ENCODE peak calls at places on chromosomes 13 and 19, in six cellular contexts. One of them, this sample, is unnamed.

GRCh38 chr19:14695471-14695870 is 5.6 kb downstream of the ZNF333 start:
- DNase-seq in HEK293T: no peak
- DNase-seq in uterus: no peak
- DNase-seq in central memory CD8-positive, alpha-beta T cell: no peak
- DNase-seq in astrocyte of the hippocampus: no peak
- DNase-seq in heart right ventricle: no peak
- DNase-seq in this sample: no peak

GRCh38 chr13:69947577-69947976 is 160.0 kb upstream of the ATXN8OS start:
- DNase-seq in HEK293T: no peak
- DNase-seq in uterus: no peak
- DNase-seq in central memory CD8-positive, alpha-beta T cell: no peak
- DNase-seq in astrocyte of the hippocampus: peak; percentile 1
- DNase-seq in heart right ventricle: no peak
- DNase-seq in this sample: no peak

GRCh38 chr19:16773259-16773658 is 53.6 kb downstream of the NWD1 start:
- DNase-seq in HEK293T: no peak
- DNase-seq in uterus: no peak
- DNase-seq in central memory CD8-positive, alpha-beta T cell: no peak
- DNase-seq in astrocyte of the hippocampus: no peak
- DNase-seq in heart right ventricle: no peak
- DNase-seq in this sample: no peak

GRCh38 chr19:10780368-10780767 is 55.6 kb downstream of the TMED1 start:
- DNase-seq in HEK293T: no peak
- DNase-seq in uterus: peak; percentile 58
- DNase-seq in central memory CD8-positive, alpha-beta T cell: no peak
- DNase-seq in astrocyte of the hippocampus: no peak
- DNase-seq in heart right ventricle: peak; percentile 72
- DNase-seq in this sample: no peak

GRCh38 chr19:49997709-49998108 is 27.5 kb downstream of the VRK3 start:
- DNase-seq in HEK293T: peak; percentile 64
- DNase-seq in uterus: no peak
- DNase-seq in central memory CD8-positive, alpha-beta T cell: no peak
- DNase-seq in astrocyte of the hippocampus: peak; percentile 17
- DNase-seq in heart right ventricle: no peak
- DNase-seq in this sample: no peak

GRCh38 chr19:1105217-1105872 is 1.6 kb downstream of the GPX4 start:
- DNase-seq in HEK293T: peak; percentile 26
- DNase-seq in uterus: no peak
- DNase-seq in central memory CD8-positive, alpha-beta T cell: no peak
- DNase-seq in astrocyte of the hippocampus: no peak
- DNase-seq in heart right ventricle: no peak
- DNase-seq in this sample: no peak

GRCh38 chr19:14519860-14520407 is 1.7 kb upstream of the DNAJB1 start:
- DNase-seq in HEK293T: no peak
- DNase-seq in uterus: no peak
- DNase-seq in central memory CD8-positive, alpha-beta T cell: no peak
- DNase-seq in astrocyte of the hippocampus: peak; percentile 90
- DNase-seq in heart right ventricle: no peak
- DNase-seq in this sample: no peak

GRCh38 chr13:99086869-99087129 is 108.9 kb upstream of the DOCK9 start:
- DNase-seq in HEK293T: no peak
- DNase-seq in uterus: no peak
- DNase-seq in central memory CD8-positive, alpha-beta T cell: no peak
- DNase-seq in astrocyte of the hippocampus: no peak
- DNase-seq in heart right ventricle: no peak
- DNase-seq in this sample: peak; percentile 9

GRCh38 chr19:47729468-47729798 is 15.9 kb upstream of the NOP53 start:
- DNase-seq in HEK293T: no peak
- DNase-seq in uterus: peak; percentile 87
- DNase-seq in central memory CD8-positive, alpha-beta T cell: no peak
- DNase-seq in astrocyte of the hippocampus: peak; percentile 94
- DNase-seq in heart right ventricle: peak; percentile 72
- DNase-seq in this sample: peak; percentile 46

GRCh38 chr19:48271531-48272151 is 1.8 kb downstream of the ZNF114 start:
- DNase-seq in HEK293T: no peak
- DNase-seq in uterus: peak; percentile 28
- DNase-seq in central memory CD8-positive, alpha-beta T cell: no peak
- DNase-seq in astrocyte of the hippocampus: peak; percentile 66
- DNase-seq in heart right ventricle: peak; percentile 40
- DNase-seq in this sample: no peak

GRCh38 chr13:40777166-40777956 is 6.4 kb upstream of the MRPS31 start:
- DNase-seq in HEK293T: peak; percentile 37
- DNase-seq in uterus: peak; percentile 41
- DNase-seq in central memory CD8-positive, alpha-beta T cell: no peak
- DNase-seq in astrocyte of the hippocampus: peak; percentile 65
- DNase-seq in heart right ventricle: peak; percentile 47
- DNase-seq in this sample: peak; percentile 64

GRCh38 chr13:33101835-33102234 is 85.6 kb downstream of the KL start:
- DNase-seq in HEK293T: no peak
- DNase-seq in uterus: no peak
- DNase-seq in central memory CD8-positive, alpha-beta T cell: no peak
- DNase-seq in astrocyte of the hippocampus: no peak
- DNase-seq in heart right ventricle: no peak
- DNase-seq in this sample: no peak

GRCh38 chr13:41546372-41547252 is 89.3 kb downstream of the RGCC start:
- DNase-seq in HEK293T: no peak
- DNase-seq in uterus: no peak
- DNase-seq in central memory CD8-positive, alpha-beta T cell: no peak
- DNase-seq in astrocyte of the hippocampus: peak; percentile 90
- DNase-seq in heart right ventricle: no peak
- DNase-seq in this sample: no peak

GRCh38 chr13:99386911-99387788 is 80.0 kb upstream of the GPR183 start:
- DNase-seq in HEK293T: peak; percentile 62
- DNase-seq in uterus: no peak
- DNase-seq in central memory CD8-positive, alpha-beta T cell: peak; percentile 85
- DNase-seq in astrocyte of the hippocampus: no peak
- DNase-seq in heart right ventricle: no peak
- DNase-seq in this sample: peak; percentile 46

GRCh38 chr13:44801990-44802389 is 187.3 kb downstream of the NUFIP1 start:
- DNase-seq in HEK293T: no peak
- DNase-seq in uterus: no peak
- DNase-seq in central memory CD8-positive, alpha-beta T cell: no peak
- DNase-seq in astrocyte of the hippocampus: peak; percentile 64
- DNase-seq in heart right ventricle: no peak
- DNase-seq in this sample: no peak

GRCh38 chr13:40514797-40515196 is 151.6 kb downstream of the FOXO1 start:
- DNase-seq in HEK293T: no peak
- DNase-seq in uterus: no peak
- DNase-seq in central memory CD8-positive, alpha-beta T cell: no peak
- DNase-seq in astrocyte of the hippocampus: no peak
- DNase-seq in heart right ventricle: no peak
- DNase-seq in this sample: no peak

GRCh38 chr19:49696115-49696514 is 5.2 kb downstream of the CPT1C start:
- DNase-seq in HEK293T: no peak
- DNase-seq in uterus: no peak
- DNase-seq in central memory CD8-positive, alpha-beta T cell: no peak
- DNase-seq in astrocyte of the hippocampus: no peak
- DNase-seq in heart right ventricle: no peak
- DNase-seq in this sample: no peak

GRCh38 chr13:73671011-73671410 is 463.2 kb downstream of the KLF12 start:
- DNase-seq in HEK293T: no peak
- DNase-seq in uterus: no peak
- DNase-seq in central memory CD8-positive, alpha-beta T cell: no peak
- DNase-seq in astrocyte of the hippocampus: no peak
- DNase-seq in heart right ventricle: no peak
- DNase-seq in this sample: no peak

GRCh38 chr19:45947926-45948325 is 25.7 kb downstream of the NOVA2 start:
- DNase-seq in HEK293T: no peak
- DNase-seq in uterus: no peak
- DNase-seq in central memory CD8-positive, alpha-beta T cell: no peak
- DNase-seq in astrocyte of the hippocampus: peak; percentile 84
- DNase-seq in heart right ventricle: no peak
- DNase-seq in this sample: no peak

GRCh38 chr13:38687246-38688229 is 661 bp downstream of the FREM2 start:
- DNase-seq in HEK293T: peak; percentile 40
- DNase-seq in uterus: no peak
- DNase-seq in central memory CD8-positive, alpha-beta T cell: no peak
- DNase-seq in astrocyte of the hippocampus: no peak
- DNase-seq in heart right ventricle: no peak
- DNase-seq in this sample: no peak

GRCh38 chr19:3520166-3521103 is 14.3 kb downstream of the FZR1 start:
- DNase-seq in HEK293T: no peak
- DNase-seq in uterus: no peak
- DNase-seq in central memory CD8-positive, alpha-beta T cell: no peak
- DNase-seq in astrocyte of the hippocampus: no peak
- DNase-seq in heart right ventricle: no peak
- DNase-seq in this sample: no peak

GRCh38 chr19:6067975-6068374 is 42.3 kb downstream of the RFX2 start:
- DNase-seq in HEK293T: no peak
- DNase-seq in uterus: no peak
- DNase-seq in central memory CD8-positive, alpha-beta T cell: no peak
- DNase-seq in astrocyte of the hippocampus: no peak
- DNase-seq in heart right ventricle: no peak
- DNase-seq in this sample: no peak

GRCh38 chr19:56639217-56639616 is 3.7 kb upstream of the SMIM17 start:
- DNase-seq in HEK293T: no peak
- DNase-seq in uterus: no peak
- DNase-seq in central memory CD8-positive, alpha-beta T cell: no peak
- DNase-seq in astrocyte of the hippocampus: peak; percentile 36
- DNase-seq in heart right ventricle: no peak
- DNase-seq in this sample: no peak

GRCh38 chr13:65830411-65831172 is 1399.5 kb downstream of the PCDH9 start:
- DNase-seq in HEK293T: peak; percentile 48
- DNase-seq in uterus: no peak
- DNase-seq in central memory CD8-positive, alpha-beta T cell: no peak
- DNase-seq in astrocyte of the hippocampus: no peak
- DNase-seq in heart right ventricle: no peak
- DNase-seq in this sample: no peak

GRCh38 chr19:39592381-39592780 is 9.9 kb upstream of the LGALS13 start:
- DNase-seq in HEK293T: no peak
- DNase-seq in uterus: no peak
- DNase-seq in central memory CD8-positive, alpha-beta T cell: no peak
- DNase-seq in astrocyte of the hippocampus: no peak
- DNase-seq in heart right ventricle: no peak
- DNase-seq in this sample: no peak

GRCh38 chr13:106230450-106230849 is 305.0 kb downstream of the EFNB2 start:
- DNase-seq in HEK293T: no peak
- DNase-seq in uterus: no peak
- DNase-seq in central memory CD8-positive, alpha-beta T cell: no peak
- DNase-seq in astrocyte of the hippocampus: peak; percentile 22
- DNase-seq in heart right ventricle: no peak
- DNase-seq in this sample: no peak

GRCh38 chr19:55467236-55468053 is 2.9 kb upstream of the C19orf85 start:
- DNase-seq in HEK293T: peak; percentile 72
- DNase-seq in uterus: peak; percentile 65
- DNase-seq in central memory CD8-positive, alpha-beta T cell: peak; percentile 66
- DNase-seq in astrocyte of the hippocampus: peak; percentile 81
- DNase-seq in heart right ventricle: peak; percentile 57
- DNase-seq in this sample: peak; percentile 72